ENCODE peak calls at places on chromosomes 1 and 21, in four cellular contexts. V is skeletal muscle cell; A is heart right ventricle; W is CD8-positive, alpha-beta T cell. O is an unnamed sample.

GRCh38 chr1:232428781-232429530 is 201.0 kb downstream of the SIPA1L2 start:
- DNase-seq in V (peak; percentile 26), A (no peak), W (no peak), O (no peak)

GRCh38 chr21:45143855-45144254 is 69.5 kb downstream of the ADARB1 start:
- DNase-seq in V (no peak), A (no peak), W (no peak), O (no peak)

GRCh38 chr1:180234369-180235076 is 4.5 kb downstream of the LHX4 start:
- DNase-seq in V (no peak), A (no peak), W (no peak), O (no peak)

GRCh38 chr1:33576821-33577599 is 104.6 kb downstream of the ZSCAN20 start:
- DNase-seq in V (no peak), A (no peak), W (no peak), O (no peak)

GRCh38 chr1:60893111-60893510 is 189.2 kb upstream of the NFIA start:
- DNase-seq in V (no peak), A (no peak), W (no peak), O (no peak)

GRCh38 chr1:178973671-178974091 is 52.0 kb upstream of the FAM20B start:
- DNase-seq in V (no peak), A (peak; percentile 39), W (no peak), O (peak; percentile 47)

GRCh38 chr1:32239790-32240139 is 7.3 kb upstream of the FAM167B start:
- DNase-seq in V (no peak), A (no peak), W (no peak), O (no peak)

GRCh38 chr1:50272923-50273322 is 150.3 kb downstream of the DMRTA2 start:
- DNase-seq in V (no peak), A (no peak), W (no peak), O (no peak)

GRCh38 chr1:24805534-24806301 is 60.5 kb downstream of the CLIC4 start:
- DNase-seq in V (peak; percentile 54), A (peak; percentile 40), W (no peak), O (peak; percentile 45)

GRCh38 chr1:85607126-85607912 is 26.8 kb downstream of the CCN1 start:
- DNase-seq in V (peak; percentile 100), A (no peak), W (no peak), O (peak; percentile 99)

GRCh38 chr1:2194319-2194897 is at the start of gene FAAP20:
- DNase-seq in V (no peak), A (no peak), W (peak; percentile 59), O (no peak)

GRCh38 chr1:155085504-155086181 is 7.0 kb downstream of the EFNA3 start:
- DNase-seq in V (no peak), A (peak; percentile 65), W (peak; percentile 61), O (no peak)

GRCh38 chr1:3627515-3628253 is 2.9 kb downstream of the TPRG1L start:
- DNase-seq in V (no peak), A (no peak), W (no peak), O (no peak)

GRCh38 chr1:3630161-3630611 is 5.4 kb downstream of the TPRG1L start:
- DNase-seq in V (no peak), A (no peak), W (no peak), O (no peak)

GRCh38 chr1:3629561-3630160 is 4.8 kb downstream of the TPRG1L start:
- DNase-seq in V (no peak), A (no peak), W (no peak), O (no peak)

GRCh38 chr1:3630914-3631313 is 6.1 kb downstream of the TPRG1L start:
- DNase-seq in V (no peak), A (no peak), W (no peak), O (no peak)

DNA sequence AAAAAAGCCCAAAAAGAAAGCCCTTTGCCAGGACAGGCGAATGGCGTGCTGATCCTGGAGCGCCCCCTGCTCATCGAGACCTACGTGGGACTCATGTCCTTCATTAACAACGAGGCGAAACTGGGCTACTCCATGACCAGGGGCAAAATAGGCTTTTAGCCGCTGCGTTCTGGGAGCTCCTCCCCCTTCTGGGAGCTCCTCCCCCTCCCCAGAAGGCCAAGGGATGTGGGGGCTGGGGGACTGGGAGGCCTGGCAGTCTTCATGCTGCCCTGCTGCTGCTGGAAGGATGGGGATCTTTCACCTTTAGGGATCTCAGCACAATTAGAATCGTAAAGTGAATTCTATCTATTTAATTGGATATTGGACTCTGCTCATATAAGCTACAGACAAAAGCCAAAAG is 3.6 kb downstream of the TPRG1L start:
- DNase-seq in V (no peak), A (no peak), W (no peak), O (no peak)
- H3K4me3 ChIP-seq in V (no peak overlapping the region), A (no peak overlapping the region), W (no peak overlapping the region), O (no peak overlapping the region)

DNA sequence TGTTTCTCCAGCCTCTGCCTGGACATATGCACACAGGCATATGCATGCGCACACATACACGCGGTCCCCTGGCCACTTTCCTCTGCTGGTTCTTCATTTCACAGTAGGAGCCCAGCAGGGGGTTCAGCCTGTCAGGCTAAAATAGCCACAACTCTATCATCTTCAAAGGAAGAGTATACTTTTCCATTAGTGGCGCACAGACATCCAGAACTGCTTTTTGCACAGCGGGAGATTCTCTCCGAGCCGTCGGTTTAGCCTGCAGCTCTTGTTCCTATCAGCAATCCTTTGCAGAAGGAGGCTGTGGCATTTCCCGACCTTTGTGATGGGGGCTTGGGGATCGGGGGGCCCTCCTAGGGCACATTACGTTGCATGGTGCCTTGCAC is 22.0 kb upstream of the KLHDC7A start:
- DNase-seq in V (no peak), A (no peak), W (no peak), O (no peak)
- H3K4me3 ChIP-seq in V (no peak overlapping the region), A (no peak overlapping the region), W (no peak overlapping the region), O (no peak overlapping the region)

GRCh38 chr1:9198538-9199361 is 35.8 kb upstream of the H6PD start:
- DNase-seq in V (no peak), A (peak; percentile 29), W (no peak), O (no peak)
- H3K4me3 ChIP-seq in V (peak overlapping the region; percentile 29), A (peak overlapping the region; percentile 34), W (no peak overlapping the region), O (no peak overlapping the region)

GRCh38 chr1:202642619-202643291 is 67.5 kb downstream of the SYT2 start:
- DNase-seq in V (no peak), A (no peak), W (no peak), O (no peak)

GRCh38 chr1:202642212-202642611 is 68.0 kb downstream of the SYT2 start:
- DNase-seq in V (no peak), A (no peak), W (no peak), O (no peak)

GRCh38 chr1:202645097-202645476 is 65.2 kb downstream of the SYT2 start:
- DNase-seq in V (no peak), A (no peak), W (no peak), O (no peak)

GRCh38 chr1:202643397-202644218 is 66.6 kb downstream of the SYT2 start:
- DNase-seq in V (no peak), A (no peak), W (no peak), O (no peak)

DNA sequence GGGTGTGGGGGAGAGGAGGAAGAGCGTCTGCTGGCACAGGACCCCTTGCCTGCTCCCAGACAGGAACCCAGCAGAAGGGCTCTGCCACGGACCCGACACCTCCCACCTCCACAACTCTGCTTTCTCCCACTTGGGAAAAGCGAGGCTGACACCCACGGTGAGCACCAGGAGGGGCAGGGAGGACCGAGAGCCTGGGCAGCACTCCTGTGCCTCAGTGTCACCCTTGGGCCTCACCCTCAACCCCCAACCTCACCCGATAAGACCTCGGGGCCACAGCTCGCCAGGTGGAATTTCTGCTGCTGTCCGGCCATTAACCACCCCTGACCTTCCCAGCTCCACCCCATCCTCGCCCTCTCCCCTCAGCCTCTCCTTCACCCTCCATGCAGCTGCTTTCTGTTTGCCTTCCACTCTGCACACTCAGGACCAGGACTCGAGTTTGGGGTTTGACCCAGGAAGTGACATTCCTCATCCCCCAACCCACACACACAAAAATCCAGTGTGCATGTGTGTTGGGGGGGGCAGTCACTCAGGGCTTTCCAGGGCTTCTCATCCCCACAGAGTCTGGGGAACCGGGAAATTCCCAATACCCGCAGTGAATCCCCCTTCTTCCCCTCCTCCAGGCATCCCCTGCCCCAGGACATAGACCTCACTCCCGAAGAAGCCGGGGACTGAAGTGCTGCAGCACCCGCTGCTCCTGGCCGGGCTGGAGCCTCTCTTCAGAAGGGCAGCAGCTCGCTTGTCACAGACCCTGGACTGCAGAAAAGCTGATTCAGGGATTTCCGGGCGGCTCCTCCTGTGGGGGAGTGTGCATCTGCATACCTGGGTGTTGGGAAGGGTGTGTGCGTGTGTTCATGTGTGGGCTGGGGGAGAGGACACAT is 65.8 kb downstream of the SYT2 start:
- DNase-seq in V (no peak), A (no peak), W (no peak), O (no peak)
- H3K4me3 ChIP-seq in V (no peak overlapping the region), A (no peak overlapping the region), W (no peak overlapping the region), O (no peak overlapping the region)

DNA sequence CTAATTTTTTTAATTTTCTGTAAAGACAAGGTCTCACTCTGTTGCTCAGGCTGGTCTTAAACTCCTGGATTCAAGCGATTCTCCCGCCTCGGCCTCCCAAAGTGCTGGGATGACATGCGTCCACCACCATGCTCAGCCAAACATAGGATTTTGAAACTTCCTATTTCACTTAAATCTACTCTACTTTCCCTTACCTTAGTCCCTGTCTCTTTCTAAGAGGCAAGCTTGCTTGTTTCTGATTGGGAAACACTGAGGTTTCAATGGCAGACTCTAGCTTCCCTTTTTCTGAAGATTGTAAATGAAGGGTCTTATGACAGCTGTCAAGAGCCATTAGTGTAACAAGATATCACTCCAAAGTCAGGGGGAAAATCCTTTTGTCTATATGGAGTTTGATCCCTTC is 23.6 kb upstream of the LMO4 start:
- DNase-seq in V (no peak), A (no peak), W (no peak), O (no peak)
- H3K4me3 ChIP-seq in V (no peak overlapping the region), A (no peak overlapping the region), W (no peak overlapping the region), O (no peak overlapping the region)

O was measured in HFF-Myc.